ENCODE peak calls at places on chromosome 20, in nine cellular contexts. Q is stimulated activated CD4-positive, alpha-beta T cell treated with anti-CD3 and anti-CD28 coated beads, Interleukin-4, amount 100 ng/mL, for 4 hours; K is NCI-H1092; P is neuronal stem cell; V is mammary epithelial cell; J is brain microvascular endothelial cell; O is GM03348; G is T-helper 2 cell; F is pancreas. Z is an unnamed sample.

GRCh38 chr20:45925821-45926506 is 8.5 kb upstream of the PCIF1 start:
- DNase-seq in K (no peak), G (no peak), Q (no peak), J (no peak), F (peak), V (no peak), P (no peak), O (no peak), Z (no peak)

GRCh38 chr20:1491281-1491840 is at the start of gene SIRPB2:
- DNase-seq in K (no peak), G (no peak), J (no peak), P (no peak), V (no peak), Q (no peak), F (no peak), O (no peak), Z (no peak)

GRCh38 chr20:32600681-32601237 is 15.6 kb upstream of the NOL4L start:
- DNase-seq in O (peak), J (no peak), Q (no peak), V (peak), P (no peak), F (no peak), K (no peak), G (no peak), Z (no peak)

GRCh38 chr20:24809606-24810005 is 139.5 kb upstream of the CST7 start:
- DNase-seq in V (no peak), O (no peak), Q (no peak), F (no peak), P (no peak), J (no peak), G (no peak), K (no peak), Z (no peak)

GRCh38 chr20:60139663-60140446 is 181.6 kb downstream of the CDH26 start:
- DNase-seq in J (peak), G (no peak), F (no peak), Q (no peak), V (no peak), P (no peak), K (no peak), O (no peak), Z (no peak)

GRCh38 chr20:50607850-50608749 is 83.2 kb downstream of the RIPOR3 start:
- DNase-seq in F (no peak), J (no peak), O (no peak), P (no peak), V (no peak), Q (no peak), G (no peak), K (no peak), Z (no peak)

GRCh38 chr20:38859070-38859690 is 53.7 kb downstream of the PPP1R16B start:
- DNase-seq in Q (no peak), V (no peak), P (no peak), G (no peak), K (no peak), F (no peak), J (no peak), O (no peak), Z (no peak)

GRCh38 chr20:57205625-57206219 is 60.7 kb downstream of the BMP7 start:
- DNase-seq in O (peak), V (peak), P (no peak), G (no peak), Q (no peak), K (no peak), J (peak), F (peak), Z (no peak)

GRCh38 chr20:11651647-11652046 is 266.0 kb upstream of the BTBD3 start:
- DNase-seq in J (no peak), P (no peak), K (no peak), Q (no peak), O (no peak), F (no peak), V (no peak), G (no peak), Z (no peak)

GRCh38 chr20:19668406-19668805 is 89.7 kb upstream of the RIN2 start:
- DNase-seq in G (no peak), J (no peak), V (no peak), O (no peak), P (no peak), F (no peak), K (no peak), Q (no peak), Z (no peak)